ENCODE peak calls at places on chromosomes 12 and 14, in four cellular contexts. G, V, N and A are unnamed samples.

GRCh38 chr14:61334197-61334701 is 12.9 kb downstream of the PRKCH start:
- DNase-seq in N (no peak), G (no peak), V (no peak), A (no peak)

GRCh38 chr12:15838986-15839385 is 43.2 kb upstream of the STRAP start:
- DNase-seq in V (no peak), G (no peak), N (no peak), A (no peak)

GRCh38 chr14:70906785-70907171 is 481 bp upstream of the PCNX1 start:
- DNase-seq in N (no peak), G (no peak), V (no peak), A (no peak)

GRCh38 chr12:95802482-95803264 is 12.1 kb upstream of the NTN4 start:
- DNase-seq in G (peak; percentile 75), V (peak; percentile 93), N (no peak), A (no peak)

GRCh38 chr12:82912406-82912805 is 225.7 kb downstream of the TMTC2 start:
- DNase-seq in G (no peak), N (no peak), V (peak; percentile 4), A (no peak)

GRCh38 chr14:70034257-70034656 is 154.5 kb downstream of the SLC8A3 start:
- DNase-seq in V (no peak), N (no peak), G (no peak), A (no peak)

GRCh38 chr12:20426191-20426590 is 57.9 kb downstream of the PDE3A start:
- DNase-seq in V (no peak), G (no peak), N (peak; percentile 15), A (no peak)

GRCh38 chr12:92466391-92467305 is 236.1 kb upstream of the PLEKHG7 start:
- DNase-seq in G (no peak), V (peak; percentile 62), N (no peak), A (no peak)

GRCh38 chr12:52126050-52126604 is 46.6 kb downstream of the SMIM41 start:
- DNase-seq in G (no peak), N (no peak), V (no peak), A (no peak)

GRCh38 chr14:83757896-83758295 is 1772.0 kb upstream of the FLRT2 start:
- DNase-seq in V (peak; percentile 77), G (no peak), N (no peak), A (no peak)

GRCh38 chr12:1691123-1692007 is 495 bp downstream of the ADIPOR2 start:
- DNase-seq in G (no peak), N (peak; percentile 53), V (no peak), A (no peak)

GRCh38 chr12:112419269-112420133 is 754 bp downstream of the PTPN11 start:
- DNase-seq in G (no peak), V (peak; percentile 82), N (peak; percentile 42), A (peak; percentile 77)

DNA sequence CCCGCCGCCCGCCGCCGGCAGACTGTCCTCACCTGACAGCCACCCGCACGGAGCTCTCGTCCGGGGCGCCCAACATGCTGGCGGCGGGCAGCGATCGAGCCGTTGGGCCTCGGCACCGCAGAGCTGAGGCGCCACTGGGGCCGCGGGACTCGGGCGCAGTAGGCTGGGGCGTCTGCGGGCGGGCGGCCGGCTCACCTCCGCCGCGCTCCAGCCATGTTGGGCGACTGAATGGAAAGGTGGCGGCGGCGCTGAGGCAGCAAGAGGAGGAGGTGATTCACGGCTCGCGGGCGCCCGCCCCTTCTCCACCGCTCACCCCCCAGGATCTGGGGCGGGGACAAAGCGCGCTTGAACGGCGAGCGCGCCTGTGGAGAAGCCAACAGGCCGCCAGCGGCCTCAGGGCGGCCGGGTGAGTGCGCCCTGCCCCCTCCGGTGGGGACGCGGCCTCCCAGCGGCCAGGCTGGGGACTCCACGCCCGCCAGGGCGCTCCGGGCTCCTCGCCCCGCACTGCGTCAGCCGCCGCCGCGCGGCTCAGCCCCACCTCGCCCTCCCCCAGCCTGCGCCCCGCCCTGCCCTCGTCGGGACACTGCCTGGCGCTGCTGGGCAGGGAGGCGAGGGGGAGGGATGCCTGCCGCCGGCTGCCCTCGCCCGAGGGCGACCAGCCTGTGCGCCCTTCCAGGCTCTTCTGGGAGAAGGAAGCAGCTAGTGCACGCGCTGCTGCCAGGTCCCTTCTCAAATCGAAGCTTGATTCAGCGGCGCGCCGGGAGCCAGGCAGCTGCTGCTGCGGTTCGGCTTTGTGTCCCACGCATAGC is at the start of gene KIF21A:
- DNase-seq in V (peak; percentile 61), G (peak; percentile 88), N (peak; percentile 88), A (peak; percentile 86)
- TF ChIP-seq POLR2A in V (peak; percentile 30), G (peak; percentile 79), N (no peak), A (peak; percentile 48)

DNA sequence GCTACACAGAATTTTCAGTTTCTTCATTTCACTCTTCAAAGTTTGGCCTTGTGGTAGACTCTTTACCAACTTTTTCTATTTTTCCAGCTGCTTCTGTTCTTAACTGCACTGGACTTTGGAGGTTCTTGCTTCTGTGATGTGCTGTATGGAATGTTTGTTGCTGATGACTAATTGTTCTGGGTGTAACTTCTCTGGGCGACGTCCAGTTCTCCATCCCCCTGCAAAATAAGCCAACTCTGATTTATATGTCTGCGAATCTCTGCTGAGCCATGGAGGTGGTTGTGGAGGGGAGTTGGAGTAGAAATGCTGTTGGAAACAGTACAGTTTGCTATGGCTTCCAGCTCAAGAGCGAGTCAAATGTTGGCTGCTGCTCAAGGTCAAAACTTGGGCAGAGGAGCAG is 113.9 kb upstream of the DYRK2 start:
- DNase-seq in N (peak; percentile 56), V (peak; percentile 70), G (no peak), A (peak; percentile 43)
- H3K27ac ChIP-seq in N (no peak overlapping the region), V (no peak overlapping the region), G (no peak overlapping the region), A (no peak overlapping the region)

GRCh38 chr12:4441355-4442330 is 4.0 kb downstream of the FGF6 start:
- DNase-seq in V (no peak), N (no peak), G (no peak), A (no peak)
- H3K4me1 ChIP-seq in V (no peaks in the 10 kb centered on the region), N (no peaks in the 10 kb centered on the region), G (no peaks in the 10 kb centered on the region), A (no peaks in the 10 kb centered on the region)

GRCh38 chr12:48925218-48925871 is at the start of gene FKBP11:
- DNase-seq in G (no peak), N (peak; percentile 50), V (peak; percentile 26), A (peak; percentile 69)
- TF ChIP-seq POLR2A in G (no peak), N (no peak), V (peak; percentile 29), A (no peak)

GRCh38 chr14:94388896-94389469 is 581 bp upstream of the SERPINA1 start:
- DNase-seq in G (no peak), V (no peak), N (no peak), A (no peak)

GRCh38 chr14:94386085-94387031 is 2.0 kb downstream of the SERPINA1 start:
- DNase-seq in V (no peak), G (no peak), N (no peak), A (peak; percentile 2)

GRCh38 chr14:94387051-94388026 is 1.1 kb downstream of the SERPINA1 start:
- DNase-seq in G (no peak), N (no peak), V (no peak), A (no peak)

GRCh38 chr14:94389731-94390371 is 1.4 kb upstream of the SERPINA1 start:
- DNase-seq in V (no peak), G (no peak), N (no peak), A (no peak)

GRCh38 chr14:94388027-94388895 is at the start of gene SERPINA1:
- DNase-seq in N (no peak), V (peak; percentile 44), G (no peak), A (no peak)
- H3K27ac ChIP-seq in N (no peak within 1 kb of the TSS), V (no peak within 1 kb of the TSS), G (peak within 1 kb of the TSS; percentile 12), A (no peak within 1 kb of the TSS)

DNA sequence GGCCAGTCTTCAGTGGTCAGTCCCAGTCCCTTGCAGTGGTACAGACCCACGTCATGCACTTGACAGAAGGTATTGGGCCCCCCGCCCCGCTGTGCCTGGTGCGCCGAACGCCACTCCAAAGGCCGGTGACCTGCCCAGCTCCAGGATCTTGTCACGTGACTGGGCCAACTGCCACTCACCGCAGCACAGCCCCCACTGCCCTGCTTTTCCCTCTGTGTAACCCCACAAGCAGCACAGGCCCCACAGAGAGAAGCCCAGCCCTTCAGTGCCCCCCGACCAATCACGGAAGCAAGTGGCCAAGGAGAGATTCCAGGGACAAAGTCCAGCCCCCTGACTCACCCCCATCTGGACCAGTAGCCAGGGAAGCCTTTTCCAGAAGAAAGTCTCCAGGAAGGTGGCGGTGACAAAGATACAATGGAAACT is 498 bp downstream of the GPR132 start:
- DNase-seq in V (peak; percentile 69), G (no peak), N (no peak), A (no peak)
- H3K4me1 ChIP-seq in V (peaks cover 7% of the 10 kb centered on the region), G (no peaks in the 10 kb centered on the region), N (no peaks in the 10 kb centered on the region), A (no peaks in the 10 kb centered on the region)

GRCh38 chr14:100221419-100222218 is 17.3 kb upstream of the YY1 start:
- DNase-seq in N (peak; percentile 63), V (peak; percentile 62), G (no peak), A (no peak)
- TF ChIP-seq POLR2A in N (no peak), V (no peak), G (no peak), A (no peak)

GRCh38 chr12:45244561-45245348 is 28.9 kb downstream of the ANO6 start:
- DNase-seq in G (no peak), N (no peak), V (peak; percentile 66), A (no peak)

GRCh38 chr12:45247589-45247988 is 31.7 kb downstream of the ANO6 start:
- DNase-seq in G (no peak), N (no peak), V (no peak), A (no peak)

GRCh38 chr12:45246202-45246601 is 30.3 kb downstream of the ANO6 start:
- DNase-seq in N (no peak), V (peak; percentile 71), G (no peak), A (no peak)

GRCh38 chr12:45243963-45244362 is 28.1 kb downstream of the ANO6 start:
- DNase-seq in V (no peak), N (no peak), G (no peak), A (no peak)

DNA sequence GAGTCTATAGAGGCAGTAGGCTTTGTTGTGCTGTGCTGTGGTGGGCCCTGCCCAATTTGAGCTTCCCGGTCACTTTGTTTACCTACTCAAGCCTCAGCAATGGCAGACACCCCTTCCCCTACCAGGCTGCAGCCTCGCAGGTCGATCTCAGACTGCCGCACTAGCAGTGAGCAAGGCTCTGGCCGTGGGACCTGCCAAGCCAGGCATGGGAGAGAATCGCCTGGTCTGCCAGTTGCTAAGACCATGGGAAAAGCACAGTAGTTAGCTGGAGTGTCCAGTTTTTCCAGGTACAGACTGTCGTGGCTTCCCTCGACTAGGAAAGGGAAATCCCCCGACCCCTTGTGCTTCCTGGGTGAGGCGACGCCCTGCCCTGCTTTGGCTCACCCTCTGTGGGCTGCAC is 26.3 kb downstream of the ANO6 start:
- DNase-seq in G (no peak), N (no peak), V (no peak), A (no peak)
- H3K27ac ChIP-seq in G (no peak overlapping the region), N (no peak overlapping the region), V (no peak overlapping the region), A (no peak overlapping the region)

GRCh38 chr12:6323340-6323994 is 13.0 kb downstream of the PLEKHG6 start:
- DNase-seq in N (peak; percentile 43), V (peak; percentile 94), G (peak; percentile 70), A (no peak)

GRCh38 chr12:6321905-6322304 is 11.4 kb downstream of the PLEKHG6 start:
- DNase-seq in G (no peak), V (no peak), N (no peak), A (no peak)

GRCh38 chr12:6323995-6324711 is 13.7 kb downstream of the PLEKHG6 start:
- DNase-seq in G (no peak), N (no peak), V (no peak), A (no peak)

GRCh38 chr12:6322969-6323339 is 12.5 kb downstream of the PLEKHG6 start:
- DNase-seq in V (no peak), N (no peak), G (no peak), A (no peak)

DNA sequence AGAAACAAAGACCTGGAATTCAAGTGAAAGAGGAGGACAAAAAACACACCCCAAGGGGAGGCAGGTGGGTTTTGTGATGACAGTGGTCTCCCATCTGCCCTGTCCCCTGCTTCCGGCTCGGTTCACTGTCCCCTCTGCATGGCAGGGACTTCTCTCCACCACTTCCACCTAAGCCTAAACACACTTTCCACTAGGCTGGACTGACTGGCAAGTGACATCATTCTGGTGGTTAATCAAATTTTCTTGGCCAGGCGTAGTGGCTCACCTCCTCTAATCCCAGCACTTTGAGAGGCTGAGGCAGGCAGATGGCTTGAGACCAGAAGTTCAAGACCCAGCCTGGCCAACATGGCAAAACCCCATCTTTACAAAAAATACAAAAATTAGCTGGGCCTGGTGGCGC is 11.9 kb downstream of the PLEKHG6 start:
- DNase-seq in N (no peak), G (no peak), V (no peak), A (peak; percentile 16)
- H3K4me1 ChIP-seq in N (peaks cover 39% of the 10 kb centered on the region), G (peaks cover 12% of the 10 kb centered on the region), V (peaks cover 25% of the 10 kb centered on the region), A (peaks cover 13% of the 10 kb centered on the region)